ENCODE peak calls at places on chromosomes 11 and 22, in eight cellular contexts. C is ELR; T is NCI-H774; S is stimulated activated naive CD4-positive, alpha-beta T cell; L is psoas muscle; E is GM13977; G is esophagus squamous epithelium; A is DND-41. U is an unnamed sample.

GRCh38 chr11:119758291-119758690 is 29.3 kb upstream of the NECTIN1 start:
- DNase-seq in C (peak), T (no peak), S (no peak), L (no peak), E (no peak), G (no peak), A (no peak), U (no peak)

GRCh38 chr11:33723238-33723881 is 12.9 kb downstream of the CD59 start:
- DNase-seq in C (peak), T (no peak), S (no peak), L (no peak), E (no peak), G (no peak), A (no peak), U (no peak)

GRCh38 chr22:31625661-31626426 is 36.2 kb downstream of the PISD start:
- DNase-seq in C (no peak), T (no peak), S (no peak), L (peak), E (no peak), G (no peak), A (no peak), U (peak)

GRCh38 chr11:19905280-19905853 is 192.7 kb downstream of the NAV2 start:
- DNase-seq in C (peak), T (peak), S (no peak), L (no peak), E (no peak), G (no peak), A (no peak), U (no peak)

GRCh38 chr11:20388096-20389055 is 860 bp downstream of the PRMT3 start:
- DNase-seq in C (peak), T (no peak), S (no peak), L (no peak), E (peak), G (no peak), A (peak), U (peak)

GRCh38 chr11:123407996-123408597 is 22.0 kb upstream of the GRAMD1B start:
- DNase-seq in C (no peak), T (no peak), S (no peak), L (no peak), E (no peak), G (no peak), A (no peak), U (no peak)

GRCh38 chr22:46322711-46323110 is 12.8 kb upstream of the TRMU start:
- DNase-seq in C (no peak), T (no peak), S (no peak), L (no peak), E (no peak), G (no peak), A (no peak), U (no peak)

GRCh38 chr11:10381730-10382129 is 73.3 kb upstream of the AMPD3 start:
- DNase-seq in C (no peak), T (no peak), S (no peak), L (no peak), E (no peak), G (no peak), A (no peak), U (no peak)

GRCh38 chr22:30305906-30306628 is 16.8 kb upstream of the CASTOR1 start:
- DNase-seq in C (peak), T (no peak), S (no peak), L (no peak), E (no peak), G (no peak), A (peak), U (peak)

U was measured in erythroblast.